ENCODE peak calls at places on chromosomes 13 and 19, in five cellular contexts. C, A, T, N and E are unnamed samples. For H3K9me3, the result is how much of the 10 kb centered on the place peaks cover.

GRCh38 chr19:39514840-39515550 is at the start of gene SELENOV:
- DNase-seq in T (peak), C (no peak), A (no peak), N (no peak), E (no peak)

GRCh38 chr13:95601216-95601615 is 43.3 kb downstream of the DZIP1 start:
- DNase-seq in C (no peak), T (no peak), A (no peak), N (no peak), E (no peak)

GRCh38 chr13:111667757-111668156 is 347.3 kb downstream of the TEX29 start:
- DNase-seq in C (no peak), N (no peak), A (no peak), T (no peak), E (no peak)

GRCh38 chr19:21422244-21422643 is 25.3 kb downstream of the ZNF493 start:
- DNase-seq in A (no peak), T (no peak), N (no peak), C (no peak), E (no peak)

GRCh38 chr19:48393196-48393558 is 291 bp upstream of the GRIN2D start:
- DNase-seq in T (no peak), N (no peak), A (no peak), C (no peak), E (no peak)

GRCh38 chr13:98957731-98958442 is 20.0 kb downstream of the DOCK9 start:
- DNase-seq in N (no peak), A (no peak), T (no peak), C (no peak), E (no peak)

GRCh38 chr19:48873476-48874308 is 1.5 kb downstream of the PPP1R15A start:
- DNase-seq in A (no peak), C (peak), N (no peak), T (peak), E (no peak)

GRCh38 chr13:94620286-94620896 is 18.7 kb downstream of the GPR180 start:
- DNase-seq in A (no peak), N (no peak), T (no peak), C (no peak), E (no peak)

GRCh38 chr19:35734273-35734672 is 8.0 kb downstream of the IGFLR1 start:
- DNase-seq in C (no peak), N (no peak), A (no peak), T (no peak), E (no peak)

GRCh38 chr19:23346696-23347095 is 48.6 kb downstream of the ZNF91 start:
- DNase-seq in T (no peak), N (no peak), C (no peak), A (no peak), E (no peak)

GRCh38 chr19:16315825-16316505 is 8.7 kb upstream of the KLF2 start:
- DNase-seq in A (peak), T (no peak), N (peak), C (no peak), E (peak)

GRCh38 chr13:64075543-64076271 is 2660.1 kb upstream of the PCDH20 start:
- DNase-seq in A (no peak), N (no peak), C (no peak), T (no peak), E (no peak)

GRCh38 chr13:66347718-66348117 is 882.4 kb downstream of the PCDH9 start:
- DNase-seq in N (no peak), C (no peak), T (no peak), A (no peak), E (no peak)

GRCh38 chr19:58562126-58563033 is 4.0 kb upstream of the UBE2M start:
- DNase-seq in N (peak), T (peak), A (peak), C (no peak), E (no peak)

GRCh38 chr13:112885782-112886268 is 83.2 kb upstream of the MCF2L start:
- DNase-seq in C (peak), A (peak), T (no peak), N (peak), E (peak)

GRCh38 chr13:106958690-106959089 is 390.8 kb upstream of the ARGLU1 start:
- DNase-seq in C (no peak), N (no peak), A (no peak), T (no peak), E (no peak)

GRCh38 chr19:1854542-1855039 is 6.3 kb upstream of the REXO1 start:
- DNase-seq in N (peak), A (peak), T (no peak), C (peak), E (no peak)

GRCh38 chr13:110312669-110313031 is 5.6 kb downstream of the COL4A2 start:
- DNase-seq in N (no peak), C (no peak), A (no peak), T (no peak), E (peak)

GRCh38 chr13:24119593-24120508 is 40.7 kb upstream of the SPATA13 start:
- DNase-seq in T (no peak), A (no peak), N (no peak), C (no peak), E (no peak)

GRCh38 chr19:13849991-13850909 is 26.7 kb upstream of the NANOS3 start:
- DNase-seq in T (peak), C (peak), N (peak), A (peak), E (peak)

GRCh38 chr13:77595166-77595810 is 59.8 kb downstream of the SCEL start:
- DNase-seq in A (no peak), C (no peak), N (no peak), T (no peak), E (no peak)

GRCh38 chr13:26280295-26280694 is 26.4 kb downstream of the CDK8 start:
- DNase-seq in C (no peak), T (no peak), N (no peak), A (no peak), E (no peak)

DNA sequence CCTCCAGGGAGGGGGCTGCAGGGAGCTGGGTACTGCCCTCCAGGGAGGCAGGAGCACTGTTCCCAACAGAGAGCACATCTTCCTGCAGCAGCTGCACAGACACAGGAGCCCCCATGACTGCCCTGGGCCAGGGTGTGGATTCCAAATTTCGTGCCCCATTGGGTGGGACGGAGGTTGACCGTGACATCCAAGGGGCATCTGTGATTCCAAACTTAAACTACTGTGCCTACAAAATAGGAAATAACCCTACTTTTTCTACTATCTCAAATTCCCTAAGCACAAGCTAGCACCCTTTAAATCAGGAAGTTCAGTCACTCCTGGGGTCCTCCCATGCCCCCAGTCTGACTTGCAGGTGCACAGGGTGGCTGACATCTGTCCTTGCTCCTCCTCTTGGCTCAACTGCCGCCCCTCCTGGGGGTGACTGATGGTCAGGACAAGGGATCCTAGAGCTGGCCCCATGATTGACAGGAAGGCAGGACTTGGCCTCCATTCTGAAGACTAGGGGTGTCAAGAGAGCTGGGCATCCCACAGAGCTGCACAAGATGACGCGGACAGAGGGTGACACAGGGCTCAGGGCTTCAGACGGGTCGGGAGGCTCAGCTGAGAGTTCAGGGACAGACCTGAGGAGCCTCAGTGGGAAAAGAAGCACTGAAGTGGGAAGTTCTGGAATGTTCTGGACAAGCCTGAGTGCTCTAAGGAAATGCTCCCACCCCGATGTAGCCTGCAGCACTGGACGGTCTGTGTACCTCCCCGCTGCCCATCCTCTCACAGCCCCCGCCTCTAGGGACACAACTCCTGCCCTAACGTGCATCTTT is 7.8 kb upstream of the CEACAM5 start:
- DNase-seq in T (no peak), A (no peak), N (no peak), C (no peak), E (no peak)
- H3K9me3 ChIP-seq in T (under half), A (under half), N (under half), C (under half), E (under half)

DNA sequence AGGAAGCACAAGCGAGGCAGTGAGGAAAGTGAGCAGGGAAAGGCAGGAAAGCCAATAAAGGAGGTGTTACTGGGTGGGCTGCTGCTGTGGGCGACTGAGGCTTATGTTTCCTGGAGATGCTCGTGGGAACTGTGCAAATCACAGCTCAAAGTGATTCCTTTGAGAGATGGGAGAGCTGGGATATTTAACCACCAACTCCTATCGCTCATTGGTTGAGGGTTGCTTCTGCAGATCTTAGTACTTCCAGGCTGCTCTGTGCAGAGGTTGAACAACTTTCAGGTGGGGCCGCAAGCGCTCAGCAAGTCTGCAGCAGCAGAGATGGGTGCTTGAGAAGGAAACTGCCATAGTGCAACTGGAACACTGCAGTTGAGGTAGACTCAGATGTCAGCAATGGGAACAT is 8.4 kb downstream of the PCDH8 start:
- DNase-seq in A (no peak), C (no peak), T (no peak), N (no peak), E (no peak)
- H3K4me3 ChIP-seq in A (no peak), C (no peak), T (no peak), N (no peak), E (no peak)

GRCh38 chr13:114235697-114236096 is 1.0 kb downstream of the CDC16 start:
- DNase-seq in C (no peak), A (no peak), N (no peak), T (no peak), E (no peak)
- H3K27ac ChIP-seq in C (no peak), A (peak), N (no peak), T (peak), E (peak)

GRCh38 chr19:56841194-56841546 is 644 bp upstream of the PEG3 start:
- DNase-seq in T (no peak), N (no peak), A (no peak), C (no peak), E (no peak)

GRCh38 chr19:56840452-56841193 is at the start of the genes PEG3 and ZIM2:
- DNase-seq in C (peak), N (no peak), T (no peak), A (peak), E (peak)

GRCh38 chr19:56839665-56840451 is 668 bp downstream of the PEG3 start:
- DNase-seq in A (peak), C (peak), T (no peak), N (peak), E (peak)

GRCh38 chr19:56838930-56839664 is 1.4 kb downstream of the PEG3 start:
- DNase-seq in T (no peak), N (peak), C (peak), A (peak), E (peak)

GRCh38 chr19:56842421-56842820 is 1.9 kb upstream of the PEG3 start:
- DNase-seq in N (no peak), C (no peak), A (no peak), T (no peak), E (no peak)
- H3K9me3 ChIP-seq in N (under half), C (under half), A (under half), T (under half), E (under half)

GRCh38 chr13:33322474-33322827 is 36.9 kb upstream of the STARD13 start:
- DNase-seq in T (no peak), A (peak), C (no peak), N (no peak), E (peak)
- H3K4me3 ChIP-seq in T (no peak), A (peak), C (no peak), N (no peak), E (no peak)